ENCODE peak calls at places on chromosomes 11 and 22, in ten cellular contexts. One of them, this sample, is unnamed.
A peak's percentile ranks its signal among the peaks of the same experiment; 100 is the strongest.

GRCh38 chr22:31583861-31584485 is 78.0 kb downstream of the PISD start:
- DNase-seq in MG63: no peak
- DNase-seq in fibroblast of lung: peak; percentile 57
- DNase-seq in psoas muscle: no peak
- DNase-seq in HFF-Myc: no peak
- DNase-seq in right atrium auricular region: no peak
- DNase-seq in fibroblast of the aortic adventitia: peak; percentile 28
- DNase-seq in fibroblast of pulmonary artery: peak; percentile 50
- DNase-seq in choroid plexus epithelial cell: peak; percentile 74
- DNase-seq in brain microvascular endothelial cell: peak; percentile 53
- DNase-seq in this sample: no peak

GRCh38 chr11:62611705-62612365 is 740 bp downstream of the EML3 start:
- DNase-seq in MG63: peak; percentile 81
- DNase-seq in right atrium auricular region: peak; percentile 66
- DNase-seq in fibroblast of lung: peak; percentile 74
- DNase-seq in choroid plexus epithelial cell: peak; percentile 60
- DNase-seq in fibroblast of the aortic adventitia: peak; percentile 79
- DNase-seq in brain microvascular endothelial cell: no peak
- DNase-seq in HFF-Myc: no peak
- DNase-seq in fibroblast of pulmonary artery: peak; percentile 83
- DNase-seq in psoas muscle: peak; percentile 60
- DNase-seq in this sample: no peak

GRCh38 chr11:61862714-61863547 is 28.4 kb downstream of the FADS3 start:
- DNase-seq in fibroblast of lung: no peak
- DNase-seq in psoas muscle: no peak
- DNase-seq in HFF-Myc: no peak
- DNase-seq in brain microvascular endothelial cell: no peak
- DNase-seq in fibroblast of the aortic adventitia: no peak
- DNase-seq in fibroblast of pulmonary artery: no peak
- DNase-seq in right atrium auricular region: no peak
- DNase-seq in choroid plexus epithelial cell: no peak
- DNase-seq in MG63: no peak
- DNase-seq in this sample: no peak

GRCh38 chr11:62856333-62856910 is 17.0 kb upstream of the WDR74 start:
- DNase-seq in psoas muscle: no peak
- DNase-seq in MG63: no peak
- DNase-seq in fibroblast of pulmonary artery: peak; percentile 23
- DNase-seq in right atrium auricular region: no peak
- DNase-seq in brain microvascular endothelial cell: no peak
- DNase-seq in HFF-Myc: no peak
- DNase-seq in fibroblast of lung: no peak
- DNase-seq in choroid plexus epithelial cell: no peak
- DNase-seq in fibroblast of the aortic adventitia: no peak
- DNase-seq in this sample: no peak

GRCh38 chr11:118705111-118705741 is 25.8 kb upstream of the TREH start:
- DNase-seq in brain microvascular endothelial cell: no peak
- DNase-seq in right atrium auricular region: no peak
- DNase-seq in MG63: no peak
- DNase-seq in fibroblast of lung: no peak
- DNase-seq in choroid plexus epithelial cell: no peak
- DNase-seq in fibroblast of pulmonary artery: no peak
- DNase-seq in psoas muscle: peak; percentile 21
- DNase-seq in HFF-Myc: no peak
- DNase-seq in fibroblast of the aortic adventitia: no peak
- DNase-seq in this sample: no peak

GRCh38 chr22:32855023-32855756 is 53.7 kb downstream of the TIMP3 start:
- DNase-seq in psoas muscle: no peak
- DNase-seq in fibroblast of lung: no peak
- DNase-seq in right atrium auricular region: no peak
- DNase-seq in fibroblast of the aortic adventitia: no peak
- DNase-seq in MG63: no peak
- DNase-seq in choroid plexus epithelial cell: no peak
- DNase-seq in fibroblast of pulmonary artery: no peak
- DNase-seq in HFF-Myc: no peak
- DNase-seq in brain microvascular endothelial cell: no peak
- DNase-seq in this sample: no peak

GRCh38 chr11:124612045-124612444 is 817 bp downstream of the PANX3 start:
- DNase-seq in fibroblast of the aortic adventitia: no peak
- DNase-seq in HFF-Myc: no peak
- DNase-seq in brain microvascular endothelial cell: no peak
- DNase-seq in choroid plexus epithelial cell: no peak
- DNase-seq in fibroblast of pulmonary artery: no peak
- DNase-seq in psoas muscle: no peak
- DNase-seq in MG63: no peak
- DNase-seq in right atrium auricular region: no peak
- DNase-seq in fibroblast of lung: no peak
- DNase-seq in this sample: no peak

GRCh38 chr22:40009953-40010751 is 15.4 kb downstream of the FAM83F start:
- DNase-seq in fibroblast of lung: no peak
- DNase-seq in brain microvascular endothelial cell: no peak
- DNase-seq in fibroblast of pulmonary artery: no peak
- DNase-seq in right atrium auricular region: no peak
- DNase-seq in HFF-Myc: no peak
- DNase-seq in choroid plexus epithelial cell: peak; percentile 31
- DNase-seq in fibroblast of the aortic adventitia: no peak
- DNase-seq in MG63: no peak
- DNase-seq in psoas muscle: no peak
- DNase-seq in this sample: no peak

GRCh38 chr11:890794-891600 is 19.6 kb downstream of the CHID1 start:
- DNase-seq in fibroblast of pulmonary artery: no peak
- DNase-seq in choroid plexus epithelial cell: no peak
- DNase-seq in right atrium auricular region: no peak
- DNase-seq in HFF-Myc: no peak
- DNase-seq in MG63: no peak
- DNase-seq in fibroblast of lung: no peak
- DNase-seq in fibroblast of the aortic adventitia: no peak
- DNase-seq in brain microvascular endothelial cell: no peak
- DNase-seq in psoas muscle: no peak
- DNase-seq in this sample: no peak

DNA sequence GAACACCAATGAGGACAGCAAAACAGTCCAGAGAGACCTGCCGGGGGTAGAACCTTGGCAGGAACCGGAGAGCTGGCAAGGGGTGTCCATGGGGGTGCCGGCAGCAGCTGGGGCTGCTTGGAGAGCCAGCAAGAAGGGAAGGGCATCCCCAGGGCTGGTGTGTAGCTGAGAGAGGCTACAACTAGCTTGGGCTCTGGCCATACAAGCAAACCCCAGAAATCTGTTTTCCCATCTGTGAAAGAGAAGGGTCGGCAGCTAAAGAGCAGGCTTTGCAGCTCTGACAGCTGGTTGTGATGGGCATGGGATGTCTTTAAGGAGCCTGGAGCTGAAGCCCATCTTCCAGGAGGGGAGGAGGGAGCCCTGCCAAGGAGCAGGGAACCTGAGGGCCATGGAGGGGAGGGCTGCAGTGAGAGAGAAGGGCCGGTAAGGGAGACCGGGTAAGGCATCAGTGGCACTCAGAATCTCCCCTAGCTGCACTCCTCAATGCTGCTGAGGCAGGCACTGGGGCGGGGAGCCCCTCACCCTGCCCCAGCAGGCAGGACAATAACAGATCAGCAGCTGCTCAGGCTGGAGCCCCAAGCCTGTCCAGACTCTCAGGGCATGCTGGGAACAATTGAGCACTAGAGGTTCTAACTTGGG is 3.9 kb downstream of the CHST1 start:
- DNase-seq in fibroblast of lung: no peak
- DNase-seq in brain microvascular endothelial cell: no peak
- DNase-seq in choroid plexus epithelial cell: no peak
- DNase-seq in right atrium auricular region: no peak
- DNase-seq in psoas muscle: no peak
- DNase-seq in HFF-Myc: no peak
- DNase-seq in MG63: no peak
- DNase-seq in fibroblast of pulmonary artery: no peak
- DNase-seq in fibroblast of the aortic adventitia: no peak
- DNase-seq in this sample: no peak
- H3K4me3 ChIP-seq in fibroblast of lung: no peak overlapping the region
- H3K4me3 ChIP-seq in brain microvascular endothelial cell: no peak overlapping the region
- H3K4me3 ChIP-seq in choroid plexus epithelial cell: no peak overlapping the region
- H3K4me3 ChIP-seq in right atrium auricular region: no peak overlapping the region
- H3K4me3 ChIP-seq in psoas muscle: no peak overlapping the region
- H3K4me3 ChIP-seq in HFF-Myc: no peak overlapping the region
- H3K4me3 ChIP-seq in MG63: no peak overlapping the region
- H3K4me3 ChIP-seq in fibroblast of pulmonary artery: no peak overlapping the region
- H3K4me3 ChIP-seq in fibroblast of the aortic adventitia: no peak overlapping the region
- H3K4me3 ChIP-seq in this sample: no peak overlapping the region

GRCh38 chr11:18013790-18014507 is 1.1 kb upstream of the SERGEF start:
- DNase-seq in right atrium auricular region: no peak
- DNase-seq in fibroblast of pulmonary artery: no peak
- DNase-seq in fibroblast of the aortic adventitia: peak; percentile 10
- DNase-seq in brain microvascular endothelial cell: no peak
- DNase-seq in HFF-Myc: no peak
- DNase-seq in fibroblast of lung: no peak
- DNase-seq in choroid plexus epithelial cell: peak; percentile 12
- DNase-seq in psoas muscle: no peak
- DNase-seq in MG63: no peak
- DNase-seq in this sample: no peak
- H3K4me3 ChIP-seq in right atrium auricular region: peak overlapping the region; percentile 56
- H3K4me3 ChIP-seq in fibroblast of pulmonary artery: peak overlapping the region; percentile 85
- H3K4me3 ChIP-seq in fibroblast of the aortic adventitia: peak overlapping the region; percentile 81
- H3K4me3 ChIP-seq in brain microvascular endothelial cell: peak overlapping the region; percentile 78
- H3K4me3 ChIP-seq in HFF-Myc: peak overlapping the region; percentile 66
- H3K4me3 ChIP-seq in fibroblast of lung: peak overlapping the region; percentile 95
- H3K4me3 ChIP-seq in choroid plexus epithelial cell: peak overlapping the region; percentile 82
- H3K4me3 ChIP-seq in psoas muscle: peak overlapping the region; percentile 96
- H3K4me3 ChIP-seq in MG63: peak overlapping the region; percentile 71
- H3K4me3 ChIP-seq in this sample: peak overlapping the region; percentile 83

GRCh38 chr11:69860244-69860643 is 41.0 kb upstream of the FGF3 start:
- DNase-seq in HFF-Myc: no peak
- DNase-seq in fibroblast of the aortic adventitia: no peak
- DNase-seq in fibroblast of pulmonary artery: no peak
- DNase-seq in psoas muscle: no peak
- DNase-seq in MG63: no peak
- DNase-seq in choroid plexus epithelial cell: no peak
- DNase-seq in right atrium auricular region: no peak
- DNase-seq in fibroblast of lung: no peak
- DNase-seq in brain microvascular endothelial cell: no peak
- DNase-seq in this sample: no peak

GRCh38 chr11:69860796-69861445 is 41.7 kb upstream of the FGF3 start:
- DNase-seq in brain microvascular endothelial cell: no peak
- DNase-seq in fibroblast of the aortic adventitia: no peak
- DNase-seq in right atrium auricular region: no peak
- DNase-seq in HFF-Myc: no peak
- DNase-seq in choroid plexus epithelial cell: no peak
- DNase-seq in psoas muscle: no peak
- DNase-seq in fibroblast of pulmonary artery: no peak
- DNase-seq in fibroblast of lung: no peak
- DNase-seq in MG63: no peak
- DNase-seq in this sample: no peak

GRCh38 chr11:69861901-69862300 is 42.7 kb upstream of the FGF3 start:
- DNase-seq in fibroblast of the aortic adventitia: no peak
- DNase-seq in right atrium auricular region: no peak
- DNase-seq in fibroblast of lung: no peak
- DNase-seq in HFF-Myc: no peak
- DNase-seq in choroid plexus epithelial cell: no peak
- DNase-seq in psoas muscle: no peak
- DNase-seq in fibroblast of pulmonary artery: no peak
- DNase-seq in MG63: no peak
- DNase-seq in brain microvascular endothelial cell: no peak
- DNase-seq in this sample: no peak

GRCh38 chr11:69862331-69862761 is 43.1 kb upstream of the FGF3 start:
- DNase-seq in HFF-Myc: no peak
- DNase-seq in choroid plexus epithelial cell: no peak
- DNase-seq in fibroblast of pulmonary artery: no peak
- DNase-seq in fibroblast of lung: no peak
- DNase-seq in fibroblast of the aortic adventitia: no peak
- DNase-seq in MG63: no peak
- DNase-seq in psoas muscle: no peak
- DNase-seq in right atrium auricular region: no peak
- DNase-seq in brain microvascular endothelial cell: no peak
- DNase-seq in this sample: no peak

GRCh38 chr11:69859275-69859934 is 40.2 kb upstream of the FGF3 start:
- DNase-seq in brain microvascular endothelial cell: no peak
- DNase-seq in HFF-Myc: no peak
- DNase-seq in right atrium auricular region: no peak
- DNase-seq in fibroblast of lung: no peak
- DNase-seq in psoas muscle: no peak
- DNase-seq in choroid plexus epithelial cell: no peak
- DNase-seq in MG63: no peak
- DNase-seq in fibroblast of the aortic adventitia: no peak
- DNase-seq in fibroblast of pulmonary artery: no peak
- DNase-seq in this sample: no peak
- H3K4me3 ChIP-seq in brain microvascular endothelial cell: no peak overlapping the region
- H3K4me3 ChIP-seq in HFF-Myc: no peak overlapping the region
- H3K4me3 ChIP-seq in right atrium auricular region: no peak overlapping the region
- H3K4me3 ChIP-seq in fibroblast of lung: no peak overlapping the region
- H3K4me3 ChIP-seq in psoas muscle: no peak overlapping the region
- H3K4me3 ChIP-seq in choroid plexus epithelial cell: no peak overlapping the region
- H3K4me3 ChIP-seq in MG63: no peak overlapping the region
- H3K4me3 ChIP-seq in fibroblast of the aortic adventitia: no peak overlapping the region
- H3K4me3 ChIP-seq in fibroblast of pulmonary artery: no peak overlapping the region
- H3K4me3 ChIP-seq in this sample: no peak overlapping the region

GRCh38 chr11:79199729-79200354 is 241.0 kb downstream of the TENM4 start:
- DNase-seq in HFF-Myc: no peak
- DNase-seq in fibroblast of pulmonary artery: no peak
- DNase-seq in MG63: no peak
- DNase-seq in psoas muscle: no peak
- DNase-seq in fibroblast of lung: no peak
- DNase-seq in fibroblast of the aortic adventitia: no peak
- DNase-seq in right atrium auricular region: no peak
- DNase-seq in choroid plexus epithelial cell: no peak
- DNase-seq in brain microvascular endothelial cell: no peak
- DNase-seq in this sample: no peak

GRCh38 chr11:79198203-79198897 is 242.5 kb downstream of the TENM4 start:
- DNase-seq in HFF-Myc: no peak
- DNase-seq in right atrium auricular region: no peak
- DNase-seq in psoas muscle: no peak
- DNase-seq in fibroblast of the aortic adventitia: no peak
- DNase-seq in fibroblast of pulmonary artery: no peak
- DNase-seq in brain microvascular endothelial cell: no peak
- DNase-seq in choroid plexus epithelial cell: no peak
- DNase-seq in MG63: no peak
- DNase-seq in fibroblast of lung: no peak
- DNase-seq in this sample: no peak

GRCh38 chr11:79195209-79195608 is 245.6 kb downstream of the TENM4 start:
- DNase-seq in HFF-Myc: no peak
- DNase-seq in brain microvascular endothelial cell: no peak
- DNase-seq in fibroblast of pulmonary artery: no peak
- DNase-seq in fibroblast of the aortic adventitia: no peak
- DNase-seq in psoas muscle: no peak
- DNase-seq in right atrium auricular region: no peak
- DNase-seq in choroid plexus epithelial cell: no peak
- DNase-seq in MG63: no peak
- DNase-seq in fibroblast of lung: no peak
- DNase-seq in this sample: no peak

GRCh38 chr11:79198898-79199250 is 242.0 kb downstream of the TENM4 start:
- DNase-seq in choroid plexus epithelial cell: peak; percentile 58
- DNase-seq in fibroblast of the aortic adventitia: peak; percentile 37
- DNase-seq in psoas muscle: peak; percentile 19
- DNase-seq in HFF-Myc: no peak
- DNase-seq in MG63: no peak
- DNase-seq in right atrium auricular region: no peak
- DNase-seq in fibroblast of lung: peak; percentile 40
- DNase-seq in fibroblast of pulmonary artery: peak; percentile 24
- DNase-seq in brain microvascular endothelial cell: peak; percentile 22
- DNase-seq in this sample: no peak

DNA sequence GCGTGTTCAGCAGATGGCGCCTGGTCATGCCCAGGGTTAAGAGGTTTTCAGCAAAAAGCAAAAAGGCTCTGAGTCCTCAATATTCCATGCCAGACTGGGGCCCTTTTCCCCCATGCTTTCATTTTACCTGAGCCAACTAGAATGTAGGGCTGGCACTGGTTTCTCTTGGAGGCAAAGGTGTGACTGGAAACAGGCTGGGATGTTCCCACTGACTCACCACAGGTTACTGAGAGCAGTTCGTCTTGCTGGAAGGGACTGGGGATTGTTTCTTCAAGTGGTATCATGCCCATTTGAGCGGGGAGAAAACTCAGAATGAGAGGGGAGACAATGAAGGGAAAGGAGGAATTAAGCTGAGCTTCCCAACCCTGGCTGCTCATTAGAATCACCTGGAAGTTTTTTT is 243.9 kb downstream of the TENM4 start:
- DNase-seq in fibroblast of the aortic adventitia: no peak
- DNase-seq in fibroblast of pulmonary artery: no peak
- DNase-seq in MG63: no peak
- DNase-seq in brain microvascular endothelial cell: no peak
- DNase-seq in right atrium auricular region: no peak
- DNase-seq in HFF-Myc: no peak
- DNase-seq in choroid plexus epithelial cell: no peak
- DNase-seq in fibroblast of lung: no peak
- DNase-seq in psoas muscle: no peak
- DNase-seq in this sample: no peak
- H3K4me3 ChIP-seq in fibroblast of the aortic adventitia: no peak overlapping the region
- H3K4me3 ChIP-seq in fibroblast of pulmonary artery: no peak overlapping the region
- H3K4me3 ChIP-seq in MG63: no peak overlapping the region
- H3K4me3 ChIP-seq in brain microvascular endothelial cell: no peak overlapping the region
- H3K4me3 ChIP-seq in right atrium auricular region: no peak overlapping the region
- H3K4me3 ChIP-seq in HFF-Myc: no peak overlapping the region
- H3K4me3 ChIP-seq in choroid plexus epithelial cell: no peak overlapping the region
- H3K4me3 ChIP-seq in fibroblast of lung: no peak overlapping the region
- H3K4me3 ChIP-seq in psoas muscle: no peak overlapping the region
- H3K4me3 ChIP-seq in this sample: no peak overlapping the region